ENCODE peak calls at places on chromosomes 12 and 14, in four cellular contexts. A is H1, M is SK-N-SH, D is K562. U is an unnamed sample.

GRCh38 chr12:116266631-116267349 is 10.7 kb downstream of the MED13L start:
- DNase-seq in A (no peak), D (no peak), M (no peak), U (no peak)

GRCh38 chr12:131499864-131500190 is 211.1 kb upstream of the SFSWAP start:
- DNase-seq in M (no peak), D (no peak), A (no peak), U (no peak)

GRCh38 chr12:94616217-94616729 is 34.1 kb downstream of the TMCC3 start:
- DNase-seq in D (peak; percentile 59), M (no peak), A (no peak), U (no peak)

GRCh38 chr12:9760699-9761406 is at the start of gene CD69:
- DNase-seq in D (peak; percentile 12), A (no peak), M (no peak), U (peak; percentile 95)

GRCh38 chr12:115599251-115599811 is 678.2 kb downstream of the MED13L start:
- DNase-seq in M (no peak), D (no peak), A (no peak), U (no peak)

GRCh38 chr14:68922201-68922613 is 56.9 kb downstream of the ACTN1 start:
- DNase-seq in A (no peak), D (no peak), M (peak; percentile 65), U (no peak)

GRCh38 chr14:104549536-104550339 is 29.8 kb upstream of the C14orf180 start:
- DNase-seq in M (no peak), D (no peak), A (no peak), U (no peak)

GRCh38 chr12:108567974-108568652 is 5.7 kb downstream of the ISCU start:
- DNase-seq in A (no peak), D (no peak), M (no peak), U (peak; percentile 77)

GRCh38 chr12:42281281-42281680 is 43.2 kb upstream of the YAF2 start:
- DNase-seq in M (no peak), D (no peak), A (no peak), U (no peak)

GRCh38 chr14:94048676-94049624 is 22.8 kb downstream of the OTUB2 start:
- DNase-seq in M (peak; percentile 71), D (no peak), A (no peak), U (no peak)
- H3K79me2 ChIP-seq in M (no peaks in the 10 kb centered on the region), D (no peaks in the 10 kb centered on the region), A (no peaks in the 10 kb centered on the region), U (no peaks in the 10 kb centered on the region)

GRCh38 chr12:73892181-73892580 is 645.5 kb upstream of the ATXN7L3B start:
- DNase-seq in A (no peak), D (no peak), M (no peak), U (no peak)
- TF ChIP-seq NRF1 in A (no peak), D (no peak), M (no peak), U (no peak)

DNA sequence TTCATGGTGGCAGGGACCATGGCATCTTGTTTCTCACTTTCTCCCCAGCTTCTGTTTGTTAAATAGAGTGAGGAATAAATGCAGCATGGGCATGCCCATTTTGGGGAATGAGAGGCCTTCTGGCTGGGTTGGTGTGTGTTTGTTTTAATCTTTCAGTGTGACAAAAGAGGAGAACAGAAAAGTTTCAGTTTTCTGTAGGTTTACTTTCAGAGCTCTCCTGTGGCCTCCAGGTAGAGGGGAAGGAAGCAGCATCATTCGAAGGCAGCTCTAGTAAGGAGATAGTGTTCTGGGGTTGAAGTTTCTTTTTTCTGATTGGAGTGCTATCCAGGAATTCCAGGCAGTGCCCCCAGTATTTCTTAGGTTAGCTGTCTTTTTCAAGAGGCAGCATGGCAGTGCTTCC is 15.3 kb downstream of the MSRB3 start:
- DNase-seq in D (no peak), A (no peak), M (no peak), U (no peak)
- H3K79me2 ChIP-seq in D (no peaks in the 10 kb centered on the region), A (no peaks in the 10 kb centered on the region), M (peaks cover 98% of the 10 kb centered on the region), U (no peaks in the 10 kb centered on the region)

DNA sequence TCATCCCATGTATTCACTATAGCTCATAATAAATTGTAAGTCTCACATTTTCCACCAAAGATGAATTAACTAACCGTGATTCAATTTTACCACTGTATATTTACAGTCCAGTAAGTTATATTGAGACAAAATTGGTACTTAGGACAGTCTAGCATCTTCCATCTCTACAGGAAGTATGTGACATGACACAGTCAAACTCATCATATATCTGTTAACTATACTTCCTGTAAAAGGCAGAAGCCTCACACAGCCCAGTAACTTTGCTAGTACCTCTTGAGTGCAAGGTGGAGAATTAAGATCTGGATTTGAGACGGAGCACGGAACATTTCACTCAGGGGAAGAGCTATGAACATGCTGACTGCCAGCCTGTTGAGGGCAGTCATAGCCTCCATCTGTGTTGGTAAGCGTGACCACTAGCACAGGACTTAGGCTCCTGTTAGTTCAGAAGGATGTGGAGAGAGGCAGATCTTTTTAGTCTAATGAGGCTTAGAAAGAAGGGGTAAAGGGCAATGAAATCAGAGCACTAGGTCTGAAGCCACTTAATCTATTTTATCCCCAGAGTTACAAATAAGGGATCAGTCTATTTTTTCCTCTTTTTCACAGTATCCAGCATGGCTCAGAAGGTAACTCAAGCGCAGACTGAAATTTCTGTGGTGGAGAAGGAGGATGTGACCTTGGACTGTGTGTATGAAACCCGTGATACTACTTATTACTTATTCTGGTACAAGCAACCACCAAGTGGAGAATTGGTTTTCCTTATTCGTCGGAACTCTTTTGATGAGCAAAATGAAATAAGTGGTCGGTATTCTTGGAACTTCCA is 333.9 kb upstream of the OR4E1 start:
- DNase-seq in D (no peak), M (no peak), A (no peak), U (no peak)
- TF ChIP-seq NRF1 in D (no peak), M (no peak), A (no peak), U (no peak)

DNA sequence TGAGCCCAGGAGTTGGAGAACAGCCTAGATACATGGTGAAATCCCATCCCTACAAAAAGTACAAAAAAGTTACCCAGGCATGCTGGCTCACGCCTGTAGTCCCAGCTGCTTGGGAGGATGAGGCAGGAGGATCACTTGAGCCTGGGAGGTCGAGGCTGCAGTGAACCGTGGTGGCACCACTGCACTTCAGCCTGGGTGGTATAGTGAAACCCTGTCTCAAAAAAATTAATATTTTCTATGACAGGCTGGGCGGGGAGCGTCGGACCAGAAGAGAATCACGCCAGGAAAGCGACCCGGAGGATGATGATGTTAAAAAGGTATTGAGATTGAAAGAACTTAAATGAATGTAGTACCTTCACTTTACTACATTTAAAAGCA is 2.1 kb downstream of the PNN start:
- DNase-seq in M (no peak), A (no peak), D (no peak), U (no peak)
- H3K79me2 ChIP-seq in M (peaks cover 43% of the 10 kb centered on the region), A (peaks cover 8% of the 10 kb centered on the region), D (peaks cover 40% of the 10 kb centered on the region), U (peaks cover 36% of the 10 kb centered on the region)

GRCh38 chr12:57475271-57476161 is 4.2 kb downstream of the ARHGAP9 start:
- DNase-seq in D (no peak), A (peak; percentile 67), M (peak; percentile 80), U (no peak)
- TF ChIP-seq NRF1 in D (no peak), A (no peak), M (no peak), U (no peak)

DNA sequence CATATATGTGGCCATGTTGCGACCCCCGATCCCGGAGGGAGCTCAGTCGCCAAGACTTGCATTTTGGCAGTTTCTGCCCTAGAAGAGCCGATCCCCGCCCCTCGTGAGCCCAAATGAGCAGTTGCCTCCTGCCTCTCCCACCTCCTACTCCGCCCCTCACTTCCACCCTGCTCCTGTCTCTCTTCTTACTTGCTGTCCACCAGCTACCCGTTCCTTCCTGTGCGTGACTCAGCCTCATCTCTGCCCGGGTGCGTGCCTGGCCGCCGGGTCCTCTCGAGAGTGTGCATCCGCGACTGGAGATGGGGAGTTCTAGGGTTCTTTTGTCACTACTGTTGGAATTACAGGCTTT is 585 bp downstream of the GPATCH2L start:
- DNase-seq in D (peak; percentile 53), A (no peak), M (peak; percentile 64), U (peak; percentile 40)
- H3K79me2 ChIP-seq in D (peaks cover 55% of the 10 kb centered on the region), A (peaks cover 23% of the 10 kb centered on the region), M (peaks cover 52% of the 10 kb centered on the region), U (peaks cover 54% of the 10 kb centered on the region)

GRCh38 chr14:80485764-80486163 is 274.5 kb upstream of the DIO2 start:
- DNase-seq in A (no peak), D (no peak), M (no peak), U (no peak)
- TF ChIP-seq NRF1 in A (no peak), D (no peak), M (no peak), U (no peak)

U was measured in GM12878.